ENCODE peak calls at places on chromosome 16, in four cellular contexts. One of them, this sample, is unnamed.

GRCh38 chr16:56263711-56264608 is 72.7 kb downstream of the GNAO1 start:
- DNase-seq in mucosa of descending colon: no peak
- DNase-seq in AG09309: no peak
- DNase-seq in lower lobe of right lung: no peak
- DNase-seq in this sample: no peak

GRCh38 chr16:69039333-69039941 is 66.0 kb upstream of the HAS3 start:
- DNase-seq in mucosa of descending colon: no peak
- DNase-seq in AG09309: no peak
- DNase-seq in lower lobe of right lung: no peak
- DNase-seq in this sample: no peak

GRCh38 chr16:86579268-86580062 is 1.1 kb downstream of the FOXL1 start:
- DNase-seq in mucosa of descending colon: no peak
- DNase-seq in AG09309: no peak
- DNase-seq in lower lobe of right lung: no peak
- DNase-seq in this sample: peak; percentile 25

GRCh38 chr16:569445-570254 is at the start of gene PIGQ:
- DNase-seq in mucosa of descending colon: peak; percentile 78
- DNase-seq in AG09309: no peak
- DNase-seq in lower lobe of right lung: peak; percentile 76
- DNase-seq in this sample: peak; percentile 45

GRCh38 chr16:82034981-82035612 is at the start of gene HSD17B2:
- DNase-seq in mucosa of descending colon: peak; percentile 69
- DNase-seq in AG09309: no peak
- DNase-seq in lower lobe of right lung: no peak
- DNase-seq in this sample: no peak

GRCh38 chr16:57041182-57042156 is 50.9 kb upstream of the CPNE2 start:
- DNase-seq in mucosa of descending colon: peak; percentile 50
- DNase-seq in AG09309: no peak
- DNase-seq in lower lobe of right lung: no peak
- DNase-seq in this sample: no peak

GRCh38 chr16:20906871-20907255 is 6.3 kb downstream of the LYRM1 start:
- DNase-seq in mucosa of descending colon: no peak
- DNase-seq in AG09309: no peak
- DNase-seq in lower lobe of right lung: no peak
- DNase-seq in this sample: no peak

GRCh38 chr16:24070851-24071250 is 185.3 kb upstream of the CACNG3 start:
- DNase-seq in mucosa of descending colon: no peak
- DNase-seq in AG09309: no peak
- DNase-seq in lower lobe of right lung: no peak
- DNase-seq in this sample: peak; percentile 63

GRCh38 chr16:75272097-75272548 is 20.7 kb upstream of the BCAR1 start:
- DNase-seq in mucosa of descending colon: no peak
- DNase-seq in AG09309: no peak
- DNase-seq in lower lobe of right lung: no peak
- DNase-seq in this sample: no peak

GRCh38 chr16:69523571-69523970 is 42.2 kb upstream of the NFAT5 start:
- DNase-seq in mucosa of descending colon: peak; percentile 77
- DNase-seq in AG09309: no peak
- DNase-seq in lower lobe of right lung: no peak
- DNase-seq in this sample: no peak

GRCh38 chr16:56195151-56195550 is 3.9 kb downstream of the GNAO1 start:
- DNase-seq in mucosa of descending colon: no peak
- DNase-seq in AG09309: no peak
- DNase-seq in lower lobe of right lung: no peak
- DNase-seq in this sample: no peak

GRCh38 chr16:72657791-72658190 is 390.1 kb downstream of the ZFHX3 start:
- DNase-seq in mucosa of descending colon: no peak
- DNase-seq in AG09309: no peak
- DNase-seq in lower lobe of right lung: no peak
- DNase-seq in this sample: no peak

GRCh38 chr16:88120812-88121211 is 169.6 kb downstream of the BANP start:
- DNase-seq in mucosa of descending colon: no peak
- DNase-seq in AG09309: no peak
- DNase-seq in lower lobe of right lung: no peak
- DNase-seq in this sample: no peak

GRCh38 chr16:59905628-59906027 is 1171.5 kb upstream of the GOT2 start:
- DNase-seq in mucosa of descending colon: no peak
- DNase-seq in AG09309: peak; percentile 18
- DNase-seq in lower lobe of right lung: no peak
- DNase-seq in this sample: no peak

GRCh38 chr16:70688266-70688742 is 2.5 kb upstream of the MTSS2 start:
- DNase-seq in mucosa of descending colon: peak; percentile 67
- DNase-seq in AG09309: no peak
- DNase-seq in lower lobe of right lung: peak; percentile 84
- DNase-seq in this sample: no peak

GRCh38 chr16:55999683-56000082 is 124.5 kb upstream of the CES5A start:
- DNase-seq in mucosa of descending colon: no peak
- DNase-seq in AG09309: no peak
- DNase-seq in lower lobe of right lung: no peak
- DNase-seq in this sample: no peak

GRCh38 chr16:85360323-85361277 is 248.3 kb upstream of the CIBAR2 start:
- DNase-seq in mucosa of descending colon: peak; percentile 86
- DNase-seq in AG09309: no peak
- DNase-seq in lower lobe of right lung: peak; percentile 68
- DNase-seq in this sample: no peak

GRCh38 chr16:30741461-30741914 is 6.7 kb upstream of the PHKG2 start:
- DNase-seq in mucosa of descending colon: peak; percentile 66
- DNase-seq in AG09309: peak; percentile 37
- DNase-seq in lower lobe of right lung: peak; percentile 78
- DNase-seq in this sample: no peak

GRCh38 chr16:9123871-9124270 is 32.4 kb downstream of the HAPSTR1 start:
- DNase-seq in mucosa of descending colon: peak; percentile 91
- DNase-seq in AG09309: no peak
- DNase-seq in lower lobe of right lung: peak; percentile 86
- DNase-seq in this sample: no peak

GRCh38 chr16:88077328-88078108 is 126.3 kb downstream of the BANP start:
- DNase-seq in mucosa of descending colon: no peak
- DNase-seq in AG09309: no peak
- DNase-seq in lower lobe of right lung: peak; percentile 31
- DNase-seq in this sample: no peak

GRCh38 chr16:69397821-69398521 is 12.2 kb upstream of the TERF2 start:
- DNase-seq in mucosa of descending colon: no peak
- DNase-seq in AG09309: no peak
- DNase-seq in lower lobe of right lung: no peak
- DNase-seq in this sample: peak; percentile 57

GRCh38 chr16:20886320-20886719 is 13.8 kb downstream of the DCUN1D3 start:
- DNase-seq in mucosa of descending colon: no peak
- DNase-seq in AG09309: no peak
- DNase-seq in lower lobe of right lung: no peak
- DNase-seq in this sample: no peak

GRCh38 chr16:72857841-72858594 is 189.9 kb downstream of the ZFHX3 start:
- DNase-seq in mucosa of descending colon: no peak
- DNase-seq in AG09309: no peak
- DNase-seq in lower lobe of right lung: no peak
- DNase-seq in this sample: no peak

GRCh38 chr16:7313170-7313569 is 19.5 kb upstream of the RBFOX1 start:
- DNase-seq in mucosa of descending colon: no peak
- DNase-seq in AG09309: no peak
- DNase-seq in lower lobe of right lung: no peak
- DNase-seq in this sample: peak; percentile 11
- TF ChIP-seq CTCF in mucosa of descending colon: no peak
- TF ChIP-seq CTCF in AG09309: peak; percentile 15
- TF ChIP-seq CTCF in lower lobe of right lung: no peak
- TF ChIP-seq CTCF in this sample: peak; percentile 47

GRCh38 chr16:4314532-4315184 is 1.2 kb upstream of the GLIS2 start:
- DNase-seq in mucosa of descending colon: no peak
- DNase-seq in AG09309: no peak
- DNase-seq in lower lobe of right lung: no peak
- DNase-seq in this sample: no peak
- TF ChIP-seq CTCF in mucosa of descending colon: no peak
- TF ChIP-seq CTCF in AG09309: no peak
- TF ChIP-seq CTCF in lower lobe of right lung: no peak
- TF ChIP-seq CTCF in this sample: no peak

GRCh38 chr16:66266436-66267286 is 99.8 kb upstream of the CDH5 start:
- DNase-seq in mucosa of descending colon: peak; percentile 52
- DNase-seq in AG09309: no peak
- DNase-seq in lower lobe of right lung: peak; percentile 61
- DNase-seq in this sample: no peak
- TF ChIP-seq CTCF in mucosa of descending colon: no peak
- TF ChIP-seq CTCF in AG09309: peak; percentile 41
- TF ChIP-seq CTCF in lower lobe of right lung: no peak
- TF ChIP-seq CTCF in this sample: no peak

GRCh38 chr16:26645629-26646028 is 421.1 kb upstream of the C16orf82 start:
- DNase-seq in mucosa of descending colon: no peak
- DNase-seq in AG09309: no peak
- DNase-seq in lower lobe of right lung: no peak
- DNase-seq in this sample: peak; percentile 58
- TF ChIP-seq CTCF in mucosa of descending colon: no peak
- TF ChIP-seq CTCF in AG09309: no peak
- TF ChIP-seq CTCF in lower lobe of right lung: peak; percentile 29
- TF ChIP-seq CTCF in this sample: peak; percentile 33

GRCh38 chr16:52851211-52851740 is 201.4 kb downstream of the CHD9NB start:
- DNase-seq in mucosa of descending colon: no peak
- DNase-seq in AG09309: no peak
- DNase-seq in lower lobe of right lung: no peak
- DNase-seq in this sample: no peak
- TF ChIP-seq CTCF in mucosa of descending colon: no peak
- TF ChIP-seq CTCF in AG09309: no peak
- TF ChIP-seq CTCF in lower lobe of right lung: no peak
- TF ChIP-seq CTCF in this sample: no peak

GRCh38 chr16:2485811-2486507 is 11.0 kb downstream of the TBC1D24 start:
- DNase-seq in mucosa of descending colon: no peak
- DNase-seq in AG09309: no peak
- DNase-seq in lower lobe of right lung: peak; percentile 47
- DNase-seq in this sample: no peak

GRCh38 chr16:2487517-2487842 is 12.6 kb downstream of the TBC1D24 start:
- DNase-seq in mucosa of descending colon: no peak
- DNase-seq in AG09309: no peak
- DNase-seq in lower lobe of right lung: no peak
- DNase-seq in this sample: no peak

GRCh38 chr16:2484898-2485508 is 10.1 kb downstream of the TBC1D24 start:
- DNase-seq in mucosa of descending colon: no peak
- DNase-seq in AG09309: no peak
- DNase-seq in lower lobe of right lung: no peak
- DNase-seq in this sample: no peak

GRCh38 chr16:2487903-2488531 is 13.1 kb downstream of the TBC1D24 start:
- DNase-seq in mucosa of descending colon: no peak
- DNase-seq in AG09309: no peak
- DNase-seq in lower lobe of right lung: no peak
- DNase-seq in this sample: no peak

DNA sequence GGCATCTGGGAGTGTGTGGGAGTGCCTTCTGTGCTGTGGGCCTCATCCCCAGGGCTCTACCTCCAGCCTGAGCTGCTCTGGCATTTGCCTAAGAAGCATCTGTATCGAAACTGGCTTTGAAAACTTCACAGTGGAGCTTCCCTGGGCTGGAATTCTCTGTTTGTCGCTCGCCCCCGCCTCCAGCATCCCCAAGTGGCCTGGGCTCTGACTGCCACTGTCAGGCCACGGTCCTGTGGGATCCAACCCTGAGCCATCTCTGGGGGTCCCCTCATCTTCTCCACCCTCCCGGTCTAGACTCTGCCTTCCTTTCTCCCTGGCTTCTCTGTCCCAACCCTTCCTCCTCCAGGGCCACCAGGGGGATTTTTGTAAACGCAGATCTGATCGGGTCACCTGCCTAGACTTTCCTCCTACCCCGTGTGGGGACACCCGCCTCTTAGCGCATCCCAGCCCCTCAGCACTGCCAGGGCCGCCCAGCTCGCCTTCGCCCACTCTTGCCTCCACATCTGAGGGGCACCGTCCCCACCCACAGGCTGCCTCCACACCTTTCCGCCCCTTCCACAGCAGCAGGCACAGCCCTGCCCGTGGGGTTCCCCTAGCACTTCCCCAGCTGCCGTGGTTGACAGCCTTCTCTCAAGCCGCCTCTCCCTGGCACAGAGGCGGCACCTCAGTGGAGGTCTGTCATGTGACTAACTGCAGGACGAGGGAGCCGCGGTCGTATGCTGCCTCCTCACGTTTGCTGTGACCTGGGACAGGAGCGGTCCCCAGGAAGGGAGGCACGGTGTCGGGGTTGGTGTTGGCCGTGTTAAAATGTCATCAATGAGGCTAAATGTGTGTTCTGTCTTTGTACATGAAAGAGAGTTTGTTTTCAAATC is 12.0 kb downstream of the TBC1D24 start:
- DNase-seq in mucosa of descending colon: peak; percentile 77
- DNase-seq in AG09309: no peak
- DNase-seq in lower lobe of right lung: peak; percentile 85
- DNase-seq in this sample: no peak
- TF ChIP-seq CTCF in mucosa of descending colon: no peak
- TF ChIP-seq CTCF in AG09309: peak; percentile 19
- TF ChIP-seq CTCF in lower lobe of right lung: peak; percentile 27
- TF ChIP-seq CTCF in this sample: no peak

GRCh38 chr16:49440156-49441065 is 66.8 kb downstream of the C16orf78 start:
- DNase-seq in mucosa of descending colon: no peak
- DNase-seq in AG09309: no peak
- DNase-seq in lower lobe of right lung: no peak
- DNase-seq in this sample: no peak
- TF ChIP-seq CTCF in mucosa of descending colon: no peak
- TF ChIP-seq CTCF in AG09309: no peak
- TF ChIP-seq CTCF in lower lobe of right lung: no peak
- TF ChIP-seq CTCF in this sample: no peak

DNA sequence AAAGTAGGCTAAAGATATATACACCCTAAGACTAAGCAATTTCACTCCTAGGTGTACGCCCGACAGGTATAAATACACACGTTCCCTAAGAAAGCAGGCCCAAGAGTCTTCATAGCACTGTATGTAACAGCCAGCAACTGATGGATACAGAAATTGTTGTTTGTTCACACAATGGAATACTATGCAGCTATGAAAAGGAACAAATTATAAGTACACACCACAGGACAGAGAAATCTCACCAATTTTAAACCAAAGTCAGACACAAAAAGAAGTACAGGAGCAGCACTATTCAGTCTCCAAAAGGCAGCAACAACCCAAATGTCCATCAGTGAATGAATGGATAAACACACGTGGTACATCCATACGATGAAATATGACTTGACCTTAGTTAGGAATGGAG is 106.1 kb downstream of the LITAF start:
- DNase-seq in mucosa of descending colon: no peak
- DNase-seq in AG09309: no peak
- DNase-seq in lower lobe of right lung: no peak
- DNase-seq in this sample: no peak
- TF ChIP-seq CTCF in mucosa of descending colon: no peak
- TF ChIP-seq CTCF in AG09309: no peak
- TF ChIP-seq CTCF in lower lobe of right lung: no peak
- TF ChIP-seq CTCF in this sample: no peak

This sample was measured in endothelial cell.